ENCODE peak calls at places on chromosome 15, in six cellular contexts. Q is IMR-90, S is K562, J is A549, W is HepG2, N is GM12878. O is an unnamed sample.

GRCh38 chr15:71275566-71276354 is 160.5 kb downstream of the THSD4 start:
- DNase-seq in S (no peak), W (no peak), Q (no peak), N (no peak), J (no peak), O (no peak)

GRCh38 chr15:99452010-99452409 is 113.8 kb upstream of the MEF2A start:
- DNase-seq in Q (no peak), W (no peak), S (no peak), N (no peak), J (no peak), O (no peak)

GRCh38 chr15:91849749-91850161 is 3.8 kb upstream of the SLCO3A1 start:
- DNase-seq in N (no peak), J (peak), W (peak), S (peak), Q (peak), O (peak)

GRCh38 chr15:50562735-50563640 is 16.5 kb upstream of the USP50 start:
- DNase-seq in J (no peak), N (no peak), W (no peak), S (no peak), Q (peak), O (no peak)

GRCh38 chr15:85875756-85876155 is 81.0 kb upstream of the KLHL25 start:
- DNase-seq in J (no peak), N (no peak), W (no peak), S (no peak), Q (no peak), O (no peak)

GRCh38 chr15:101357333-101357732 is 62.3 kb upstream of the SNRPA1 start:
- DNase-seq in Q (no peak), N (no peak), J (no peak), S (no peak), W (no peak), O (no peak)

GRCh38 chr15:98547741-98548166 is 100.6 kb upstream of the IGF1R start:
- DNase-seq in Q (no peak), N (no peak), S (no peak), W (no peak), J (no peak), O (peak)

GRCh38 chr15:68510558-68510957 is 68.2 kb upstream of the CORO2B start:
- DNase-seq in N (no peak), W (no peak), S (no peak), J (no peak), Q (no peak), O (no peak)

GRCh38 chr15:47586653-47587224 is 130.6 kb upstream of the SEMA6D start:
- DNase-seq in Q (no peak), N (no peak), W (no peak), S (no peak), J (no peak), O (peak)

GRCh38 chr15:44009056-44009455 is 182.3 kb downstream of the WDR76 start:
- DNase-seq in Q (peak), S (no peak), N (no peak), W (no peak), J (peak), O (no peak)

GRCh38 chr15:100043069-100043641 is 298.6 kb downstream of the ADAMTS17 start:
- DNase-seq in N (no peak), S (no peak), Q (peak), J (peak), W (no peak), O (no peak)

GRCh38 chr15:44033894-44034293 is 161.2 kb downstream of the FRMD5 start:
- DNase-seq in J (peak), W (no peak), N (no peak), Q (peak), S (no peak), O (no peak)

DNA sequence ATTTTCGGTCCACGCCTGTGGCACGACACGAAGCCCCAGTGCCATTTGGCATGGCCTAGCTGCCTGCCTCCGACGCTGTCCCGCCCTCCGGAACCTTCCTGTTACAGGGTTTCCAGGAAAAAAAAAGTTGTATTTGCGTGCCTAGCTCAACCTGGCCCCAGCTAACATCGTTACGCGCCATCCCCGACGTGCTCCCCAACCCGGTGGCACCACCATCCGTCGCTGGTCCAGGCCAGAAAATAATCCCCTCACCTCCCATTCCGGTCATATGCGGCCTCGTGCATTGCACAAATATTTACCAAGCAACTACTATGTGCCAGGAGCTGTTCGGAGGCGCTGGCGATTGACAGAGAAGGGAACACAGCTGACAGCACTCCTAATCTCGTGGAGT is 1.4 kb upstream of the CYP1A1 start:
- DNase-seq in W (no peak), S (no peak), N (no peak), J (no peak), Q (no peak), O (no peak)
- TF ChIP-seq BHLHE40 in W (no peak), S (no peak), N (no peak), J (no peak), Q (no peak), O (no peak)

GRCh38 chr15:41024141-41024540 is 70.9 kb downstream of the CHAC1 start:
- DNase-seq in W (no peak), J (no peak), S (no peak), N (no peak), Q (peak), O (no peak)
- TF ChIP-seq BHLHE40 in W (no peak), J (no peak), S (no peak), N (no peak), Q (no peak), O (no peak)

GRCh38 chr15:39767921-39768320 is 14.7 kb downstream of the FSIP1 start:
- DNase-seq in Q (no peak), N (no peak), W (no peak), J (no peak), S (no peak), O (no peak)
- TF ChIP-seq BHLHE40 in Q (no peak), N (no peak), W (no peak), J (no peak), S (no peak), O (no peak)

GRCh38 chr15:82043726-82044372 is 2.0 kb downstream of the MEX3B start:
- DNase-seq in N (no peak), S (no peak), J (no peak), W (no peak), Q (no peak), O (no peak)
- TF ChIP-seq BHLHE40 in N (no peak), S (no peak), J (no peak), W (no peak), Q (no peak), O (no peak)

O was measured in HEK293T.